ENCODE peak calls at places on chromosomes 16 and 17, in eight cellular contexts. One of them, this sample, is unnamed.

GRCh38 chr17:37713624-37714023 is 31.2 kb downstream of the HNF1B start:
- DNase-seq in CD14-positive monocyte: no peak
- DNase-seq in T-helper 2 cell: no peak
- DNase-seq in tibial nerve: no peak
- DNase-seq in stimulated activated CD8-positive, alpha-beta memory T cell treated with anti-CD3 and anti-CD28 coated beads, Interleukin-4, amount 100 ng/mL, for 24 hours: no peak
- DNase-seq in stimulated activated CD4-positive, alpha-beta T cell treated with anti-CD3 and anti-CD28 coated beads, Interleukin-4, amount 100 ng/mL, for 1 hour: no peak
- DNase-seq in RWPE1: no peak
- DNase-seq in HEK293T: no peak
- DNase-seq in this sample: no peak

GRCh38 chr17:50311112-50311460 is 34.8 kb upstream of the XYLT2 start:
- DNase-seq in CD14-positive monocyte: no peak
- DNase-seq in T-helper 2 cell: no peak
- DNase-seq in tibial nerve: no peak
- DNase-seq in stimulated activated CD8-positive, alpha-beta memory T cell treated with anti-CD3 and anti-CD28 coated beads, Interleukin-4, amount 100 ng/mL, for 24 hours: no peak
- DNase-seq in stimulated activated CD4-positive, alpha-beta T cell treated with anti-CD3 and anti-CD28 coated beads, Interleukin-4, amount 100 ng/mL, for 1 hour: no peak
- DNase-seq in RWPE1: no peak
- DNase-seq in HEK293T: no peak
- DNase-seq in this sample: no peak

GRCh38 chr17:77140878-77141767 is at the start of gene SEC14L1:
- DNase-seq in CD14-positive monocyte: peak
- DNase-seq in T-helper 2 cell: no peak
- DNase-seq in tibial nerve: peak
- DNase-seq in stimulated activated CD8-positive, alpha-beta memory T cell treated with anti-CD3 and anti-CD28 coated beads, Interleukin-4, amount 100 ng/mL, for 24 hours: peak
- DNase-seq in stimulated activated CD4-positive, alpha-beta T cell treated with anti-CD3 and anti-CD28 coated beads, Interleukin-4, amount 100 ng/mL, for 1 hour: peak
- DNase-seq in RWPE1: peak
- DNase-seq in HEK293T: peak
- DNase-seq in this sample: peak

GRCh38 chr16:75621170-75621477 is 2.0 kb downstream of the ADAT1 start:
- DNase-seq in CD14-positive monocyte: no peak
- DNase-seq in T-helper 2 cell: no peak
- DNase-seq in tibial nerve: no peak
- DNase-seq in stimulated activated CD8-positive, alpha-beta memory T cell treated with anti-CD3 and anti-CD28 coated beads, Interleukin-4, amount 100 ng/mL, for 24 hours: no peak
- DNase-seq in stimulated activated CD4-positive, alpha-beta T cell treated with anti-CD3 and anti-CD28 coated beads, Interleukin-4, amount 100 ng/mL, for 1 hour: no peak
- DNase-seq in RWPE1: peak
- DNase-seq in HEK293T: peak
- DNase-seq in this sample: no peak

GRCh38 chr17:56699186-56699895 is 105.8 kb downstream of the NOG start:
- DNase-seq in CD14-positive monocyte: no peak
- DNase-seq in T-helper 2 cell: no peak
- DNase-seq in tibial nerve: no peak
- DNase-seq in stimulated activated CD8-positive, alpha-beta memory T cell treated with anti-CD3 and anti-CD28 coated beads, Interleukin-4, amount 100 ng/mL, for 24 hours: no peak
- DNase-seq in stimulated activated CD4-positive, alpha-beta T cell treated with anti-CD3 and anti-CD28 coated beads, Interleukin-4, amount 100 ng/mL, for 1 hour: no peak
- DNase-seq in RWPE1: peak
- DNase-seq in HEK293T: peak
- DNase-seq in this sample: no peak

GRCh38 chr16:68939921-68940320 is 96.6 kb downstream of the TANGO6 start:
- DNase-seq in CD14-positive monocyte: no peak
- DNase-seq in T-helper 2 cell: no peak
- DNase-seq in tibial nerve: no peak
- DNase-seq in stimulated activated CD8-positive, alpha-beta memory T cell treated with anti-CD3 and anti-CD28 coated beads, Interleukin-4, amount 100 ng/mL, for 24 hours: no peak
- DNase-seq in stimulated activated CD4-positive, alpha-beta T cell treated with anti-CD3 and anti-CD28 coated beads, Interleukin-4, amount 100 ng/mL, for 1 hour: no peak
- DNase-seq in RWPE1: no peak
- DNase-seq in HEK293T: no peak
- DNase-seq in this sample: no peak

GRCh38 chr17:28500712-28501379 is 5.3 kb upstream of the FOXN1 start:
- DNase-seq in CD14-positive monocyte: no peak
- DNase-seq in T-helper 2 cell: no peak
- DNase-seq in tibial nerve: no peak
- DNase-seq in stimulated activated CD8-positive, alpha-beta memory T cell treated with anti-CD3 and anti-CD28 coated beads, Interleukin-4, amount 100 ng/mL, for 24 hours: no peak
- DNase-seq in stimulated activated CD4-positive, alpha-beta T cell treated with anti-CD3 and anti-CD28 coated beads, Interleukin-4, amount 100 ng/mL, for 1 hour: no peak
- DNase-seq in RWPE1: no peak
- DNase-seq in HEK293T: no peak
- DNase-seq in this sample: no peak

GRCh38 chr16:87483481-87483880 is 9.3 kb downstream of the ZCCHC14 start:
- DNase-seq in CD14-positive monocyte: no peak
- DNase-seq in T-helper 2 cell: no peak
- DNase-seq in tibial nerve: no peak
- DNase-seq in stimulated activated CD8-positive, alpha-beta memory T cell treated with anti-CD3 and anti-CD28 coated beads, Interleukin-4, amount 100 ng/mL, for 24 hours: no peak
- DNase-seq in stimulated activated CD4-positive, alpha-beta T cell treated with anti-CD3 and anti-CD28 coated beads, Interleukin-4, amount 100 ng/mL, for 1 hour: no peak
- DNase-seq in RWPE1: no peak
- DNase-seq in HEK293T: no peak
- DNase-seq in this sample: no peak